ENCODE peak calls at places on chromosome 4, in nine cellular contexts. G is sigmoid colon, U is GM12892, V is spleen, R is breast epithelium, L is HCT116, J is SK-N-SH, T is HL-60, F is GM23338. A is an unnamed sample.

GRCh38 chr4:14149469-14150030 is 522.0 kb upstream of the BOD1L1 start:
- DNase-seq in G (no peak), U (no peak), V (no peak), R (no peak), L (no peak), J (no peak), T (no peak), F (no peak), A (no peak)

GRCh38 chr4:168667397-168667796 is 170.5 kb downstream of the PALLD start:
- DNase-seq in G (no peak), U (no peak), V (no peak), R (no peak), L (no peak), J (no peak), T (no peak), F (no peak), A (no peak)

GRCh38 chr4:139857977-139858376 is 192.4 kb downstream of the MGST2 start:
- DNase-seq in G (no peak), U (no peak), V (no peak), R (no peak), L (no peak), J (no peak), T (no peak), F (no peak), A (no peak)

GRCh38 chr4:132504438-132504837 is 644.7 kb upstream of the PCDH10 start:
- DNase-seq in G (no peak), U (no peak), V (no peak), R (no peak), L (no peak), J (no peak), T (no peak), F (no peak), A (no peak)

GRCh38 chr4:190014771-190015537 is 12.1 kb downstream of the FRG2 start:
- DNase-seq in G (no peak), U (peak), V (peak), R (no peak), L (no peak), J (peak), T (no peak), F (peak), A (no peak)

GRCh38 chr4:7412586-7412975 is 22.1 kb downstream of the PSAPL1 start:
- DNase-seq in G (peak), U (no peak), V (peak), R (peak), L (no peak), J (peak), T (no peak), F (no peak), A (peak)

GRCh38 chr4:8005814-8006215 is 66.2 kb upstream of the AFAP1 start:
- DNase-seq in G (no peak), U (no peak), V (no peak), R (no peak), L (no peak), J (no peak), T (no peak), F (no peak), A (no peak)

GRCh38 chr4:47705326-47705981 is 132.4 kb downstream of the CORIN start:
- DNase-seq in G (no peak), U (no peak), V (no peak), R (no peak), L (no peak), J (peak), T (peak), F (peak), A (no peak)

GRCh38 chr4:2042207-2042946 is 16.8 kb upstream of the NAT8L start:
- DNase-seq in G (no peak), U (peak), V (peak), R (no peak), L (no peak), J (peak), T (no peak), F (no peak), A (peak)

GRCh38 chr4:168019019-168019651 is 73.2 kb upstream of the ANXA10 start:
- DNase-seq in G (no peak), U (no peak), V (no peak), R (no peak), L (no peak), J (no peak), T (no peak), F (no peak), A (no peak)

GRCh38 chr4:187569871-187570270 is 425.7 kb upstream of the ZFP42 start:
- DNase-seq in G (no peak), U (no peak), V (no peak), R (no peak), L (no peak), J (no peak), T (no peak), F (no peak), A (no peak)

GRCh38 chr4:67723949-67724348 is 23.0 kb upstream of the UBA6 start:
- DNase-seq in G (no peak), U (no peak), V (no peak), R (no peak), L (no peak), J (peak), T (no peak), F (peak), A (no peak)

GRCh38 chr4:67725981-67726380 is 25.0 kb upstream of the UBA6 start:
- DNase-seq in G (no peak), U (no peak), V (no peak), R (no peak), L (no peak), J (no peak), T (no peak), F (no peak), A (no peak)

GRCh38 chr4:67721770-67722597 is 21.0 kb upstream of the UBA6 start:
- DNase-seq in G (no peak), U (no peak), V (no peak), R (no peak), L (peak), J (no peak), T (no peak), F (peak), A (no peak)

GRCh38 chr4:67727124-67727850 is 26.3 kb upstream of the UBA6 start:
- DNase-seq in G (no peak), U (no peak), V (no peak), R (no peak), L (no peak), J (no peak), T (no peak), F (peak), A (no peak)

GRCh38 chr4:67725132-67725531 is 24.2 kb upstream of the UBA6 start:
- DNase-seq in G (no peak), U (no peak), V (no peak), R (no peak), L (no peak), J (no peak), T (no peak), F (no peak), A (no peak)
- TF ChIP-seq POLR2AphosphoS5 in G (no peak), U (no peak), V (no peak), R (no peak), L (no peak), J (no peak), T (no peak), F (no peak), A (peak)

GRCh38 chr4:84499065-84499982 is at the start of gene NKX6-1:
- DNase-seq in G (no peak), U (no peak), V (no peak), R (no peak), L (peak), J (peak), T (no peak), F (peak), A (no peak)
- TF ChIP-seq POLR2AphosphoS5 in G (no peak), U (no peak), V (peak), R (no peak), L (peak), J (no peak), T (no peak), F (no peak), A (no peak)

GRCh38 chr4:148216321-148216720 is 225.9 kb downstream of the NR3C2 start:
- DNase-seq in G (no peak), U (no peak), V (no peak), R (no peak), L (no peak), J (no peak), T (no peak), F (no peak), A (no peak)

GRCh38 chr4:148215202-148215601 is 227.0 kb downstream of the NR3C2 start:
- DNase-seq in G (no peak), U (no peak), V (no peak), R (no peak), L (no peak), J (no peak), T (no peak), F (no peak), A (no peak)

GRCh38 chr4:148216866-148217814 is 225.1 kb downstream of the NR3C2 start:
- DNase-seq in G (no peak), U (no peak), V (no peak), R (no peak), L (no peak), J (no peak), T (no peak), F (no peak), A (no peak)

GRCh38 chr4:148211533-148211932 is 230.7 kb downstream of the NR3C2 start:
- DNase-seq in G (no peak), U (no peak), V (no peak), R (no peak), L (no peak), J (no peak), T (no peak), F (no peak), A (no peak)

DNA sequence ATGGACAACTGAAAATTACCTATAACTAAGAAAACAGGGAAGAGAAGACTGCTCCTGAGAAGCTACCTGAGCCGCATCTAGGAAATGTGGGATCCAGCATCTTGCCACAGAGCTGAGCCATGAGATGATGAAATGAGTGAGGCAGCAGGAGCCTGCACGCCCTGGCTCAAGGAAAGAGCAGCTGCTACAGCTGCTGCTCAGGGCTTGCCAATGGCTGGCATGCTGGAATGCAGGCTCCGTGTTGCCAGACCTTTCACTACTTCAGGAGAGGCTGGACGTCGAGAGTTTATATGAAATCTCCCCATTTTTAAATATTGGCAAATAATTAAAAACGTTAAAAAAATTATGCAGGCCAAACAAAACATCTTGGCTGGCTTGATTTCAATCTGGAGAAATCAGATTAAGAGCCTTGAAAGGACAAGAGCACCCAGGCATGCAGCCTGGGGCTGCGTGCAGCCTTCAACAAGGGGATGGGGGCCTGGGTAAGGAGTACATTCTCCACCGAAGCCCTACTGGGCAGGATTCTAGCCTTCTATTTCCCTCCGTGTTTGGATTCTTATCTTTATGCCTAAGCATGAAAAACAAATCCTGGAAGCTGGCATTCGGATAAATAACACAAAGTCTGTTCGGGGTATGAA is 227.6 kb downstream of the NR3C2 start:
- DNase-seq in G (peak), U (no peak), V (no peak), R (no peak), L (no peak), J (no peak), T (no peak), F (peak), A (no peak)
- TF ChIP-seq POLR2AphosphoS5 in G (no peak), U (no peak), V (no peak), R (no peak), L (no peak), J (no peak), T (no peak), F (no peak), A (no peak)

GRCh38 chr4:77155631-77156345 is 1.2 kb upstream of the CCNG2 start:
- DNase-seq in G (no peak), U (no peak), V (no peak), R (no peak), L (no peak), J (no peak), T (no peak), F (peak), A (no peak)

GRCh38 chr4:77154074-77154473 is 2.9 kb upstream of the CCNG2 start:
- DNase-seq in G (no peak), U (no peak), V (no peak), R (no peak), L (no peak), J (no peak), T (no peak), F (no peak), A (no peak)

GRCh38 chr4:77156533-77156911 is 485 bp upstream of the CCNG2 start:
- DNase-seq in G (peak), U (peak), V (peak), R (peak), L (peak), J (peak), T (peak), F (peak), A (peak)

GRCh38 chr4:77153016-77153415 is 4.0 kb upstream of the CCNG2 start:
- DNase-seq in G (no peak), U (no peak), V (no peak), R (no peak), L (no peak), J (no peak), T (no peak), F (no peak), A (no peak)

DNA sequence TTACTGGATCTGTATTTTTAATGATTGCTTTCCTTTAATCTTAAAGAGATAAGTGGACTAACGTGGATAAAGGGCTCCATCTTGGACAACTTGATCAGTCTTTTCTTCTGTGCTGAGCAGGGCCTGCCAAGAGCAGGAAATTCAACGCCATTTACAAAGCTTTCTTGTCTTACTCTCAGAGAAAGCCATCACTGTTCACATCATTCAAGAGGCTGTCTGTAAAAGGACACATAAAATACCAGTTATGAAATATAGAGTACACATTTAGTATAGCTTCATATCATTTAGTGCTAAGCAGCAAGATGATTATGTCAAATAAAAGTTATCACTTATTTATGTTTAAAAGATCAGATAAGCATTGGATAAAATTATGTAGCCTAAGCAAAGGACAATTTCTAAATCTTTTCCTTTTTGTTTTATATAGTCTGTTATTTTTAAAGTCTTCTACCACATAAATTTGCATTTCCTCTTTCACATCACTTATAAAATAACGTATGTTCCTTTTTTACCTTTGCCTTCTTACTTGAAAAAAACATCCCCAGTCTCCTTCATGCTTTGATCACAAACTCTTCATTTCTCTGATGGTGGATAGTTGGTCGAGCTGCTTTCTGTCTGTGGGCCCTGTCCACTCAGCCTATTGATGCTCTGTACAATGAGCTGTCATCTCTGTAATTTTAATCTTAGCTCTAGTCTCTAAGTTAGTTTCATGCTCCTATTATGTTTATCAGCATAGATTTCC is 2.1 kb upstream of the CCNG2 start:
- DNase-seq in G (no peak), U (no peak), V (no peak), R (no peak), L (no peak), J (no peak), T (no peak), F (no peak), A (no peak)
- TF ChIP-seq POLR2AphosphoS5 in G (no peak), U (no peak), V (no peak), R (no peak), L (no peak), J (no peak), T (no peak), F (no peak), A (no peak)